ENCODE peak calls at places on chromosome 11, in four cellular contexts. One of them, this sample, is unnamed. For H3K4me1, the result is how much of the 10 kb centered on the place peaks cover.

GRCh38 chr11:47329431-47329993 is 23.0 kb downstream of the MYBPC3 start:
- DNase-seq in prostate gland: no peak
- DNase-seq in IMR-90: no peak
- DNase-seq in left ventricle myocardium inferior: no peak
- DNase-seq in this sample: no peak

GRCh38 chr11:100851129-100851528 is 164.0 kb downstream of the ARHGAP42 start:
- DNase-seq in prostate gland: no peak
- DNase-seq in IMR-90: peak
- DNase-seq in left ventricle myocardium inferior: no peak
- DNase-seq in this sample: no peak

GRCh38 chr11:110629594-110629993 is 82.6 kb downstream of the ARHGAP20 start:
- DNase-seq in IMR-90: no peak
- DNase-seq in left ventricle myocardium inferior: no peak
- DNase-seq in prostate gland: no peak
- DNase-seq in this sample: no peak

GRCh38 chr11:133531971-133532651 is at the start of gene OPCML:
- DNase-seq in IMR-90: no peak
- DNase-seq in prostate gland: no peak
- DNase-seq in left ventricle myocardium inferior: no peak
- DNase-seq in this sample: no peak

GRCh38 chr11:63639195-63639832 is 25.1 kb upstream of the PLAAT3 start:
- DNase-seq in prostate gland: no peak
- DNase-seq in IMR-90: peak
- DNase-seq in left ventricle myocardium inferior: no peak
- DNase-seq in this sample: no peak

GRCh38 chr11:107916671-107917241 is 11.5 kb upstream of the RAB39A start:
- DNase-seq in prostate gland: no peak
- DNase-seq in left ventricle myocardium inferior: no peak
- DNase-seq in IMR-90: no peak
- DNase-seq in this sample: no peak

GRCh38 chr11:7275133-7275532 is 23.4 kb downstream of the SYT9 start:
- DNase-seq in IMR-90: no peak
- DNase-seq in prostate gland: no peak
- DNase-seq in left ventricle myocardium inferior: no peak
- DNase-seq in this sample: no peak

GRCh38 chr11:1839924-1840779 is 1.4 kb downstream of the TNNI2 start:
- DNase-seq in left ventricle myocardium inferior: peak
- DNase-seq in prostate gland: no peak
- DNase-seq in IMR-90: no peak
- DNase-seq in this sample: peak

GRCh38 chr11:13949876-13950275 is 12.6 kb upstream of the SPON1 start:
- DNase-seq in prostate gland: no peak
- DNase-seq in IMR-90: no peak
- DNase-seq in left ventricle myocardium inferior: no peak
- DNase-seq in this sample: no peak

GRCh38 chr11:115409691-115410220 is 94.5 kb downstream of the CADM1 start:
- DNase-seq in left ventricle myocardium inferior: no peak
- DNase-seq in IMR-90: peak
- DNase-seq in prostate gland: no peak
- DNase-seq in this sample: no peak

GRCh38 chr11:44755553-44756505 is 29.1 kb downstream of the TSPAN18 start:
- DNase-seq in left ventricle myocardium inferior: no peak
- DNase-seq in IMR-90: no peak
- DNase-seq in prostate gland: peak
- DNase-seq in this sample: no peak

GRCh38 chr11:44680982-44681597 is 45.7 kb upstream of the TSPAN18 start:
- DNase-seq in IMR-90: no peak
- DNase-seq in left ventricle myocardium inferior: no peak
- DNase-seq in prostate gland: no peak
- DNase-seq in this sample: no peak

GRCh38 chr11:2791521-2792375 is 92.0 kb upstream of the KCNQ1OT1 start:
- DNase-seq in IMR-90: no peak
- DNase-seq in prostate gland: no peak
- DNase-seq in left ventricle myocardium inferior: peak
- DNase-seq in this sample: peak

GRCh38 chr11:17596310-17596669 is 49.2 kb downstream of the OTOG start:
- DNase-seq in IMR-90: no peak
- DNase-seq in prostate gland: no peak
- DNase-seq in left ventricle myocardium inferior: no peak
- DNase-seq in this sample: no peak

GRCh38 chr11:88656960-88657738 is 319.6 kb upstream of the CTSC start:
- DNase-seq in IMR-90: no peak
- DNase-seq in left ventricle myocardium inferior: no peak
- DNase-seq in prostate gland: no peak
- DNase-seq in this sample: no peak

GRCh38 chr11:58923300-58923788 is 15.9 kb upstream of the GLYATL1 start:
- DNase-seq in IMR-90: peak
- DNase-seq in left ventricle myocardium inferior: no peak
- DNase-seq in prostate gland: peak
- DNase-seq in this sample: no peak

GRCh38 chr11:12845739-12846358 is 163.3 kb upstream of the RASSF10 start:
- DNase-seq in prostate gland: peak
- DNase-seq in left ventricle myocardium inferior: peak
- DNase-seq in IMR-90: peak
- DNase-seq in this sample: no peak

GRCh38 chr11:65786008-65786785 is 666 bp upstream of the OVOL1 start:
- DNase-seq in left ventricle myocardium inferior: no peak
- DNase-seq in prostate gland: peak
- DNase-seq in IMR-90: no peak
- DNase-seq in this sample: peak

GRCh38 chr11:10674440-10674855 is 19.1 kb downstream of the IRAG1 start:
- DNase-seq in left ventricle myocardium inferior: no peak
- DNase-seq in prostate gland: no peak
- DNase-seq in IMR-90: no peak
- DNase-seq in this sample: peak

GRCh38 chr11:55634813-55635212 is at the start of gene OR4P4:
- DNase-seq in IMR-90: no peak
- DNase-seq in left ventricle myocardium inferior: no peak
- DNase-seq in prostate gland: no peak
- DNase-seq in this sample: no peak

GRCh38 chr11:267491-267994 is 10.7 kb upstream of the NLRP6 start:
- DNase-seq in IMR-90: no peak
- DNase-seq in prostate gland: peak
- DNase-seq in left ventricle myocardium inferior: peak
- DNase-seq in this sample: no peak

GRCh38 chr11:103114836-103115235 is 5.6 kb downstream of the DYNC2H1 start:
- DNase-seq in prostate gland: no peak
- DNase-seq in left ventricle myocardium inferior: no peak
- DNase-seq in IMR-90: no peak
- DNase-seq in this sample: no peak

GRCh38 chr11:73808052-73808451 is 20.4 kb downstream of the MRPL48 start:
- DNase-seq in IMR-90: no peak
- DNase-seq in left ventricle myocardium inferior: no peak
- DNase-seq in prostate gland: no peak
- DNase-seq in this sample: no peak

GRCh38 chr11:114225662-114226061 is 70.5 kb upstream of the NNMT start:
- DNase-seq in left ventricle myocardium inferior: no peak
- DNase-seq in IMR-90: no peak
- DNase-seq in prostate gland: no peak
- DNase-seq in this sample: no peak

GRCh38 chr11:36532908-36533601 is 23.0 kb upstream of the TRAF6 start:
- DNase-seq in left ventricle myocardium inferior: no peak
- DNase-seq in IMR-90: no peak
- DNase-seq in prostate gland: no peak
- DNase-seq in this sample: no peak
- H3K27ac ChIP-seq in left ventricle myocardium inferior: peak
- H3K27ac ChIP-seq in IMR-90: no peak
- H3K27ac ChIP-seq in prostate gland: no peak
- H3K27ac ChIP-seq in this sample: no peak

GRCh38 chr11:69297225-69297925 is 3.4 kb downstream of the MYEOV start:
- DNase-seq in left ventricle myocardium inferior: peak
- DNase-seq in prostate gland: peak
- DNase-seq in IMR-90: peak
- DNase-seq in this sample: peak
- H3K4me1 ChIP-seq in left ventricle myocardium inferior: half or more
- H3K4me1 ChIP-seq in prostate gland: under half
- H3K4me1 ChIP-seq in IMR-90: under half
- H3K4me1 ChIP-seq in this sample: under half

GRCh38 chr11:117816846-117817212 is 7.7 kb downstream of the FXYD2 start:
- DNase-seq in IMR-90: no peak
- DNase-seq in left ventricle myocardium inferior: no peak
- DNase-seq in prostate gland: no peak
- DNase-seq in this sample: peak

GRCh38 chr11:117814766-117815261 is 9.7 kb downstream of the FXYD2 start:
- DNase-seq in IMR-90: no peak
- DNase-seq in left ventricle myocardium inferior: peak
- DNase-seq in prostate gland: peak
- DNase-seq in this sample: peak

GRCh38 chr11:117815262-117815803 is 9.2 kb downstream of the FXYD2 start:
- DNase-seq in prostate gland: no peak
- DNase-seq in left ventricle myocardium inferior: no peak
- DNase-seq in IMR-90: no peak
- DNase-seq in this sample: no peak

GRCh38 chr11:117816151-117816741 is 8.3 kb downstream of the FXYD2 start:
- DNase-seq in left ventricle myocardium inferior: no peak
- DNase-seq in IMR-90: peak
- DNase-seq in prostate gland: no peak
- DNase-seq in this sample: peak

DNA sequence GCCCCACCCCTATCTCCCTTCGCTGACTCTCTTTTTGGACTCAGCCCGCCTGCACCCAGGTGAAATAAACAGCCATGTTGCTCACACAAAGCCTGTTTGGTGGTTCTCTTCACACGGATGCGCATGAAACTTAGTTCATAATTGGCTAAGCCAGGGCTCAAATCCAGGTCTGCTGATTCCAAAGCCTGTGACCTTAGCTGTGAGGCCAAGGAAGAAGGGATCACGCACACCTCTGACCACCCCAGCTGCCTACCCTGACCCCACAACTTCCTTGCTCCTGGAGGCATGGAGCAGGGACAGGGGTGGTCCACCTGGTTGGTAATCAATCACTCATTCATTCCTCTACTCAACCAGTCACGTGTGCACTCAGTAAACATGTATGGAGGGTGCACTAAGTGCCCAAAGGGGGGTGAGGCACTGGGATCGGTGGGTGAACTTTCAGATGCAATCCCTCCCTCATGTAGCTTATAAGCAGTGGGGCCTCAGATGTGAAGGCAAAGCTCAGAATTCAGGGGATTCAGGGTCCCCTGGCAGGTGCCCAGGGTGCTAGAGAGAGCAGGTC is 10.3 kb downstream of the FXYD2 start:
- DNase-seq in IMR-90: no peak
- DNase-seq in left ventricle myocardium inferior: no peak
- DNase-seq in prostate gland: no peak
- DNase-seq in this sample: no peak
- H3K27ac ChIP-seq in IMR-90: no peak
- H3K27ac ChIP-seq in left ventricle myocardium inferior: no peak
- H3K27ac ChIP-seq in prostate gland: no peak
- H3K27ac ChIP-seq in this sample: no peak

GRCh38 chr11:67276821-67277230 is 10.6 kb downstream of the GRK2 start:
- DNase-seq in prostate gland: no peak
- DNase-seq in left ventricle myocardium inferior: no peak
- DNase-seq in IMR-90: peak
- DNase-seq in this sample: peak
- H3K4me1 ChIP-seq in prostate gland: half or more
- H3K4me1 ChIP-seq in left ventricle myocardium inferior: half or more
- H3K4me1 ChIP-seq in IMR-90: under half
- H3K4me1 ChIP-seq in this sample: half or more

DNA sequence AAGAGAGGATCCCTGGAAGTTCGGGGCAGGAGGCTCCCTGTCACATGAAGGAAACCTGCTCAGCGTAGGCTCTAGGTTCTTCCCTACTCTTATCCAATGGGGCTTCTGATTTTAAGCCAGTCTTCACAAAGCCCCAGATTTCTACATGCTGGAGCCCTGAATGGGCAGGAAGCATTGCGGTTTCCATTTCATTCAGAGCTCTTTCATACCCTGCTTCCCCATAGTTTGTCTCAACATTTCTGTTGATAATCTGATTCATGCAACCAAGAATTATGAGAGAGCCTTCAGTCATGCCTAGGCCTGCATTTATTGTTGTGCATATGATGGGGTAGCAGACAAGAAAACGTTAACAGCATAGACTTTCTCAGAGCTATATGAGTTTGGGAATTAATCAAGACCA is 16.0 kb upstream of the HBE1 start:
- DNase-seq in prostate gland: no peak
- DNase-seq in IMR-90: no peak
- DNase-seq in left ventricle myocardium inferior: no peak
- DNase-seq in this sample: no peak
- H3K27ac ChIP-seq in prostate gland: no peak
- H3K27ac ChIP-seq in IMR-90: no peak
- H3K27ac ChIP-seq in left ventricle myocardium inferior: no peak
- H3K27ac ChIP-seq in this sample: no peak

GRCh38 chr11:126153006-126153405 is 58.4 kb downstream of the RPUSD4 start:
- DNase-seq in IMR-90: no peak
- DNase-seq in left ventricle myocardium inferior: no peak
- DNase-seq in prostate gland: no peak
- DNase-seq in this sample: no peak

GRCh38 chr11:126153999-126154398 is 57.5 kb downstream of the RPUSD4 start:
- DNase-seq in IMR-90: peak
- DNase-seq in prostate gland: no peak
- DNase-seq in left ventricle myocardium inferior: no peak
- DNase-seq in this sample: no peak

GRCh38 chr11:126152152-126152551 is 59.3 kb downstream of the RPUSD4 start:
- DNase-seq in left ventricle myocardium inferior: no peak
- DNase-seq in prostate gland: no peak
- DNase-seq in IMR-90: no peak
- DNase-seq in this sample: no peak

GRCh38 chr11:126150256-126150655 is 61.2 kb downstream of the RPUSD4 start:
- DNase-seq in left ventricle myocardium inferior: no peak
- DNase-seq in IMR-90: no peak
- DNase-seq in prostate gland: no peak
- DNase-seq in this sample: no peak

GRCh38 chr11:126152586-126152985 is 58.9 kb downstream of the RPUSD4 start:
- DNase-seq in IMR-90: no peak
- DNase-seq in prostate gland: no peak
- DNase-seq in left ventricle myocardium inferior: no peak
- DNase-seq in this sample: no peak
- H3K4me1 ChIP-seq in IMR-90: under half
- H3K4me1 ChIP-seq in prostate gland: under half
- H3K4me1 ChIP-seq in left ventricle myocardium inferior: under half
- H3K4me1 ChIP-seq in this sample: under half

GRCh38 chr11:122207505-122207904 is 91.5 kb upstream of the BLID start:
- DNase-seq in prostate gland: peak
- DNase-seq in IMR-90: peak
- DNase-seq in left ventricle myocardium inferior: no peak
- DNase-seq in this sample: no peak
- H3K27ac ChIP-seq in prostate gland: peak
- H3K27ac ChIP-seq in IMR-90: peak
- H3K27ac ChIP-seq in left ventricle myocardium inferior: peak
- H3K27ac ChIP-seq in this sample: no peak